ENCODE peak calls at places on chromosomes 6 and 20, in eight cellular contexts. One of them, this sample, is unnamed.

GRCh38 chr6:160315310-160315709 is 32.9 kb upstream of the SLC22A3 start:
- DNase-seq in adrenal gland: no peak
- DNase-seq in cardiac muscle cell: no peak
- DNase-seq in colonic mucosa: no peak
- DNase-seq in ovary: no peak
- DNase-seq in breast epithelium: no peak
- DNase-seq in CD8-positive, alpha-beta T cell: no peak
- DNase-seq in right lobe of liver: no peak
- DNase-seq in this sample: no peak

GRCh38 chr6:52127957-52128356 is 40.5 kb upstream of the PKHD1 start:
- DNase-seq in adrenal gland: no peak
- DNase-seq in cardiac muscle cell: no peak
- DNase-seq in colonic mucosa: no peak
- DNase-seq in ovary: no peak
- DNase-seq in breast epithelium: no peak
- DNase-seq in CD8-positive, alpha-beta T cell: no peak
- DNase-seq in right lobe of liver: no peak
- DNase-seq in this sample: no peak

GRCh38 chr6:42764883-42765653 is 16.8 kb upstream of the BICRAL start:
- DNase-seq in adrenal gland: no peak
- DNase-seq in cardiac muscle cell: no peak
- DNase-seq in colonic mucosa: peak; percentile 27
- DNase-seq in ovary: no peak
- DNase-seq in breast epithelium: no peak
- DNase-seq in CD8-positive, alpha-beta T cell: no peak
- DNase-seq in right lobe of liver: no peak
- DNase-seq in this sample: no peak

GRCh38 chr20:44781791-44782190 is 28.6 kb downstream of the RIMS4 start:
- DNase-seq in adrenal gland: no peak
- DNase-seq in cardiac muscle cell: no peak
- DNase-seq in colonic mucosa: no peak
- DNase-seq in ovary: no peak
- DNase-seq in breast epithelium: no peak
- DNase-seq in CD8-positive, alpha-beta T cell: no peak
- DNase-seq in right lobe of liver: no peak
- DNase-seq in this sample: no peak

GRCh38 chr6:36727491-36728021 is 29.9 kb downstream of the RAB44 start:
- DNase-seq in adrenal gland: no peak
- DNase-seq in cardiac muscle cell: peak; percentile 14
- DNase-seq in colonic mucosa: no peak
- DNase-seq in ovary: no peak
- DNase-seq in breast epithelium: no peak
- DNase-seq in CD8-positive, alpha-beta T cell: no peak
- DNase-seq in right lobe of liver: no peak
- DNase-seq in this sample: no peak

GRCh38 chr6:162670345-162670744 is 57.2 kb downstream of the PRKN start:
- DNase-seq in adrenal gland: no peak
- DNase-seq in cardiac muscle cell: no peak
- DNase-seq in colonic mucosa: no peak
- DNase-seq in ovary: no peak
- DNase-seq in breast epithelium: no peak
- DNase-seq in CD8-positive, alpha-beta T cell: no peak
- DNase-seq in right lobe of liver: no peak
- DNase-seq in this sample: no peak

GRCh38 chr6:32799168-32799567 is 17.6 kb downstream of the HLA-DOB start:
- DNase-seq in adrenal gland: no peak
- DNase-seq in cardiac muscle cell: no peak
- DNase-seq in colonic mucosa: no peak
- DNase-seq in ovary: no peak
- DNase-seq in breast epithelium: no peak
- DNase-seq in CD8-positive, alpha-beta T cell: no peak
- DNase-seq in right lobe of liver: no peak
- DNase-seq in this sample: no peak

GRCh38 chr6:139982652-139983051 is 608.2 kb upstream of the CITED2 start:
- DNase-seq in adrenal gland: no peak
- DNase-seq in cardiac muscle cell: peak; percentile 82
- DNase-seq in colonic mucosa: no peak
- DNase-seq in ovary: no peak
- DNase-seq in breast epithelium: no peak
- DNase-seq in CD8-positive, alpha-beta T cell: no peak
- DNase-seq in right lobe of liver: no peak
- DNase-seq in this sample: no peak

GRCh38 chr20:33318096-33318429 is 35.0 kb downstream of the BPIFB1 start:
- DNase-seq in adrenal gland: no peak
- DNase-seq in cardiac muscle cell: no peak
- DNase-seq in colonic mucosa: no peak
- DNase-seq in ovary: no peak
- DNase-seq in breast epithelium: no peak
- DNase-seq in CD8-positive, alpha-beta T cell: no peak
- DNase-seq in right lobe of liver: no peak
- DNase-seq in this sample: no peak

GRCh38 chr6:33108307-33108706 is 32.5 kb downstream of the HLA-DPB1 start:
- DNase-seq in adrenal gland: no peak
- DNase-seq in cardiac muscle cell: no peak
- DNase-seq in colonic mucosa: no peak
- DNase-seq in ovary: no peak
- DNase-seq in breast epithelium: no peak
- DNase-seq in CD8-positive, alpha-beta T cell: no peak
- DNase-seq in right lobe of liver: no peak
- DNase-seq in this sample: no peak

GRCh38 chr6:3351105-3351676 is 92.4 kb downstream of the PSMG4 start:
- DNase-seq in adrenal gland: no peak
- DNase-seq in cardiac muscle cell: no peak
- DNase-seq in colonic mucosa: no peak
- DNase-seq in ovary: no peak
- DNase-seq in breast epithelium: no peak
- DNase-seq in CD8-positive, alpha-beta T cell: no peak
- DNase-seq in right lobe of liver: no peak
- DNase-seq in this sample: no peak

GRCh38 chr6:126118058-126118759 is 131.9 kb downstream of the TRMT11 start:
- DNase-seq in adrenal gland: no peak
- DNase-seq in cardiac muscle cell: peak; percentile 16
- DNase-seq in colonic mucosa: no peak
- DNase-seq in ovary: no peak
- DNase-seq in breast epithelium: no peak
- DNase-seq in CD8-positive, alpha-beta T cell: no peak
- DNase-seq in right lobe of liver: no peak
- DNase-seq in this sample: no peak

GRCh38 chr20:21523398-21523868 is 9.6 kb upstream of the NKX2-2 start:
- DNase-seq in adrenal gland: no peak
- DNase-seq in cardiac muscle cell: no peak
- DNase-seq in colonic mucosa: no peak
- DNase-seq in ovary: no peak
- DNase-seq in breast epithelium: no peak
- DNase-seq in CD8-positive, alpha-beta T cell: no peak
- DNase-seq in right lobe of liver: no peak
- DNase-seq in this sample: no peak

GRCh38 chr6:108874470-108875160 is 26.4 kb downstream of the ARMC2 start:
- DNase-seq in adrenal gland: peak; percentile 68
- DNase-seq in cardiac muscle cell: peak; percentile 82
- DNase-seq in colonic mucosa: no peak
- DNase-seq in ovary: no peak
- DNase-seq in breast epithelium: no peak
- DNase-seq in CD8-positive, alpha-beta T cell: peak; percentile 9
- DNase-seq in right lobe of liver: no peak
- DNase-seq in this sample: no peak

GRCh38 chr6:326896-327537 is 34.7 kb downstream of the DUSP22 start:
- DNase-seq in adrenal gland: no peak
- DNase-seq in cardiac muscle cell: no peak
- DNase-seq in colonic mucosa: no peak
- DNase-seq in ovary: no peak
- DNase-seq in breast epithelium: no peak
- DNase-seq in CD8-positive, alpha-beta T cell: no peak
- DNase-seq in right lobe of liver: no peak
- DNase-seq in this sample: no peak
- H3K4me1 ChIP-seq in adrenal gland: no peaks in the 10 kb centered on the region
- H3K4me1 ChIP-seq in cardiac muscle cell: peaks cover 20% of the 10 kb centered on the region
- H3K4me1 ChIP-seq in colonic mucosa: no peaks in the 10 kb centered on the region
- H3K4me1 ChIP-seq in ovary: peaks cover 3% of the 10 kb centered on the region
- H3K4me1 ChIP-seq in breast epithelium: peaks cover 7% of the 10 kb centered on the region
- H3K4me1 ChIP-seq in CD8-positive, alpha-beta T cell: no peaks in the 10 kb centered on the region
- H3K4me1 ChIP-seq in right lobe of liver: peaks cover 22% of the 10 kb centered on the region
- H3K4me1 ChIP-seq in this sample: no peaks in the 10 kb centered on the region

DNA sequence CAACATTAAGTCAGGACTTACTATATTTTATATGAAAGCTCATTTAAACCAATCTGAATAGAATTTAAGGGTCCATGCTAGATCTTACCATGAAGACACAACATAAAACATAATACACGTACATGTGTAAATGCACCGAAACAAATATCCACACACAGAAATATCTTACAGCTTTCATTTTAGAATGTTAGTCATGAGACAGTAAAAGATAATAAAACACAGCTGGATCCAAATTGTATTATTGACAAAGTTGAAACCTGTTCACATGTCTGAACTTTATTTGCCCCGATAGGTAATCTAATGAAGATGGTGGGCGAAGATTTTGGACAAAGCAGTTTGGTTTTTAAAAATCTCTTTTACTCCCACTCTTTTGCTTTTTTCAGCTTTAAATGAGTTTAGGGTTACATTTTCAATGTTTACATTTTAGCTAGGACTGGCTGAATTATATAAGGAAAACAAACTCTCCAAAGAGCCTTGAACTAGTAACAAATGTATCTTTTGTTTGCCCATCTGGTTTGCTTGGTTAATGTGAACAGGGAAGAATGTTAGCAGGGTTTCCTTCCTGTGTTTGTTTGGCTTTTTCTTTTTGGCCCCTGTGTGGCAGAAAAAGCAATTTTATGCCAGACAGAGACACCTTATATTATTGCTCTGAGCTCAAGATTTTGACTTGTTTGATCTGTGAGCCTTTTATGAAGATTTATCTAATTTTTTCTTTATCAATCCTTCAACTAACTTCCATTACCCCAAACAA is 5.1 kb upstream of the TMEM181 start:
- DNase-seq in adrenal gland: no peak
- DNase-seq in cardiac muscle cell: no peak
- DNase-seq in colonic mucosa: no peak
- DNase-seq in ovary: no peak
- DNase-seq in breast epithelium: no peak
- DNase-seq in CD8-positive, alpha-beta T cell: no peak
- DNase-seq in right lobe of liver: no peak
- DNase-seq in this sample: no peak
- H3K27ac ChIP-seq in adrenal gland: no peak overlapping the region
- H3K27ac ChIP-seq in cardiac muscle cell: no peak overlapping the region
- H3K27ac ChIP-seq in colonic mucosa: peak overlapping the region; percentile 9
- H3K27ac ChIP-seq in ovary: no peak overlapping the region
- H3K27ac ChIP-seq in breast epithelium: no peak overlapping the region
- H3K27ac ChIP-seq in CD8-positive, alpha-beta T cell: no peak overlapping the region
- H3K27ac ChIP-seq in right lobe of liver: no peak overlapping the region
- H3K27ac ChIP-seq in this sample: no peak overlapping the region

DNA sequence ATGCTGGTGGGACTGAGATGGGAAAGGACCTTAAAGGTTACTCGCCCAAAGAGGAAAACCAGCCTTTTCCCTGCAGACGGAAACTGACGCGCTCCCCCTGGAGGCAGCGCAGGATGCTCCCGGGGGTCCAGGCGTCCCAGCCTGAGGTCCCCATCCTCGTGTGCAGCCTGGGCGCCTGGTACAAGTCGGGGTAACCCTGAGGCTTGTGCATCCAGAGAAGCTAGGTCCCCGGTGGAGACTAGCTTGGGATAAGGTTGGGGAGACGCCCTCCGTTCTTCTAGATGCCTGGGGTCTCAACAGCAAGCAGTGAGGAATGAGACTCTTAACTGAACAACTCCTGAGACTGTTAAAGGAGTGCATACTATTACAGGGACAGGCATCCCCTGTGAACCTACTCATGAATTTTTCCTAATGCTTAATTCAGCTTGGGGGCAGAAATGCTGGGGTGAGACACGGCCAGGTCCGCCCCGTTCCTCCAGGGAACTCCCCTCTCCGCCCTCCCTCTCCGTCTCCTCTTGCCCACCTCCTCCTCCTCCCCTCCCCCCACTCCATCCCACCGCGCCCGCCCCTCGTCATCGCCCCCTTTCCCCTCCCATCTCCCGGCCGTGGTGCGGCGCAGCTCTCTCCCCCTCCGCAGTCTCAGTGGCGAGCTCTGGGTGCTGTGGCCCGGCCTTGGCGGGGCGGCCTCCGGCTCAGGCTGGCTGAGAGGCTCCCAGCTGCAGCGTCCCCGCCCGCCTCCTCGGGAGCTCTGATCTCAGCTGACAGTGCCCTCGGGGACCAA is at the start of gene PRSS35:
- DNase-seq in adrenal gland: peak; percentile 66
- DNase-seq in cardiac muscle cell: peak; percentile 68
- DNase-seq in colonic mucosa: peak; percentile 57
- DNase-seq in ovary: peak; percentile 78
- DNase-seq in breast epithelium: no peak
- DNase-seq in CD8-positive, alpha-beta T cell: peak; percentile 10
- DNase-seq in right lobe of liver: peak; percentile 48
- DNase-seq in this sample: no peak
- H3K4me3 ChIP-seq in adrenal gland: peak within 1 kb of the TSS; percentile 29
- H3K4me3 ChIP-seq in cardiac muscle cell: peak within 1 kb of the TSS; percentile 59
- H3K4me3 ChIP-seq in colonic mucosa: peak within 1 kb of the TSS; percentile 34
- H3K4me3 ChIP-seq in ovary: peak within 1 kb of the TSS; percentile 21
- H3K4me3 ChIP-seq in breast epithelium: peak within 1 kb of the TSS; percentile 34
- H3K4me3 ChIP-seq in CD8-positive, alpha-beta T cell: no peak within 1 kb of the TSS
- H3K4me3 ChIP-seq in right lobe of liver: peak within 1 kb of the TSS; percentile 33
- H3K4me3 ChIP-seq in this sample: peak within 1 kb of the TSS; percentile 59

GRCh38 chr20:49665796-49666195 is 47.9 kb downstream of the B4GALT5 start:
- DNase-seq in adrenal gland: no peak
- DNase-seq in cardiac muscle cell: no peak
- DNase-seq in colonic mucosa: no peak
- DNase-seq in ovary: no peak
- DNase-seq in breast epithelium: no peak
- DNase-seq in CD8-positive, alpha-beta T cell: no peak
- DNase-seq in right lobe of liver: no peak
- DNase-seq in this sample: no peak

GRCh38 chr20:49669601-49670189 is 44.0 kb downstream of the B4GALT5 start:
- DNase-seq in adrenal gland: no peak
- DNase-seq in cardiac muscle cell: no peak
- DNase-seq in colonic mucosa: no peak
- DNase-seq in ovary: no peak
- DNase-seq in breast epithelium: no peak
- DNase-seq in CD8-positive, alpha-beta T cell: no peak
- DNase-seq in right lobe of liver: no peak
- DNase-seq in this sample: no peak

GRCh38 chr20:49664914-49665313 is 48.8 kb downstream of the B4GALT5 start:
- DNase-seq in adrenal gland: no peak
- DNase-seq in cardiac muscle cell: no peak
- DNase-seq in colonic mucosa: no peak
- DNase-seq in ovary: no peak
- DNase-seq in breast epithelium: no peak
- DNase-seq in CD8-positive, alpha-beta T cell: no peak
- DNase-seq in right lobe of liver: no peak
- DNase-seq in this sample: no peak

GRCh38 chr20:49668181-49668877 is 45.3 kb downstream of the B4GALT5 start:
- DNase-seq in adrenal gland: no peak
- DNase-seq in cardiac muscle cell: no peak
- DNase-seq in colonic mucosa: no peak
- DNase-seq in ovary: no peak
- DNase-seq in breast epithelium: no peak
- DNase-seq in CD8-positive, alpha-beta T cell: peak; percentile 69
- DNase-seq in right lobe of liver: peak; percentile 40
- DNase-seq in this sample: no peak

DNA sequence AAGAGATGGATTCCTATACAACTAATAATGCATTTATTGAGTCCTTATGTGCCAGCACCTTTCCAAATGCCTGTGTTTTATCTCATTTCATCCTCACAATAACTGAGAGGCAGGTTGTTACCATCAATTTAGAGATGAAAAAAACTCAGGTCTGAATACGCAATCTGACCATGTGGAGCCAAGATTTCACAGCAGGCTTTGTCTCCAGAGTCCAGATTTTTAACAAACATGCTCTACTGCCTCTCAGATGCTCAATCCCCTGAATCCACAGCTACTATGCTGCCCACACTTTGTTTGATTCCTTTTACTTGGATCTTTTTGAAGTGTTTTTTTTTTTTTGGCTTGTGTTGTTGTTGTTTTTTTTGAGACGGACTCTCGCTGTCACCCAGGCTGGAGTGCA is 46.8 kb downstream of the B4GALT5 start:
- DNase-seq in adrenal gland: no peak
- DNase-seq in cardiac muscle cell: no peak
- DNase-seq in colonic mucosa: no peak
- DNase-seq in ovary: no peak
- DNase-seq in breast epithelium: no peak
- DNase-seq in CD8-positive, alpha-beta T cell: no peak
- DNase-seq in right lobe of liver: no peak
- DNase-seq in this sample: no peak
- H3K4me1 ChIP-seq in adrenal gland: peaks cover 24% of the 10 kb centered on the region
- H3K4me1 ChIP-seq in cardiac muscle cell: peaks cover 9% of the 10 kb centered on the region
- H3K4me1 ChIP-seq in colonic mucosa: peaks cover 2% of the 10 kb centered on the region
- H3K4me1 ChIP-seq in ovary: peaks cover 5% of the 10 kb centered on the region
- H3K4me1 ChIP-seq in breast epithelium: peaks cover 7% of the 10 kb centered on the region
- H3K4me1 ChIP-seq in CD8-positive, alpha-beta T cell: peaks cover 14% of the 10 kb centered on the region
- H3K4me1 ChIP-seq in right lobe of liver: peaks cover 43% of the 10 kb centered on the region
- H3K4me1 ChIP-seq in this sample: no peaks in the 10 kb centered on the region